ENCODE peak calls at places on chromosomes 16 and 17, in five cellular contexts. L is fibroblast of lung, D is A549, O is tibial artery, P is choroid plexus epithelial cell. Y is an unnamed sample.

GRCh38 chr17:27354491-27355081 is 60.7 kb downstream of the WSB1 start:
- DNase-seq in O (no peak), P (peak), L (no peak), D (no peak), Y (no peak)

GRCh38 chr17:75830168-75831031 is 13.8 kb downstream of the UNC13D start:
- DNase-seq in P (no peak), O (no peak), D (peak), L (no peak), Y (no peak)

GRCh38 chr17:65389956-65390355 is 171.5 kb downstream of the AXIN2 start:
- DNase-seq in O (no peak), P (peak), D (no peak), L (peak), Y (peak)

GRCh38 chr16:10951016-10951415 is 6.7 kb downstream of the CLEC16A start:
- DNase-seq in L (no peak), P (peak), D (no peak), O (no peak), Y (no peak)

GRCh38 chr17:35256629-35257028 is 13.8 kb downstream of the SLFN5 start:
- DNase-seq in O (no peak), L (no peak), D (no peak), P (no peak), Y (no peak)

GRCh38 chr17:8140413-8141029 is 11.7 kb downstream of the PER1 start:
- DNase-seq in D (no peak), O (peak), L (no peak), P (no peak), Y (no peak)

GRCh38 chr17:74833501-74834361 is 26.0 kb downstream of the GRIN2C start:
- DNase-seq in P (peak), D (no peak), L (no peak), O (peak), Y (no peak)

GRCh38 chr16:15885560-15886001 is 2.8 kb downstream of the CEP20 start:
- DNase-seq in O (no peak), D (no peak), L (peak), P (no peak), Y (no peak)

GRCh38 chr16:12345349-12345748 is 368.8 kb downstream of the SNX29 start:
- DNase-seq in L (no peak), P (no peak), D (no peak), O (no peak), Y (no peak)

GRCh38 chr17:14301761-14302401 is 1.0 kb downstream of the HS3ST3B1 start:
- DNase-seq in O (no peak), P (peak), D (no peak), L (peak), Y (no peak)

GRCh38 chr16:61014869-61015268 is 1021.4 kb downstream of the CDH8 start:
- DNase-seq in P (no peak), O (no peak), L (no peak), D (no peak), Y (no peak)

GRCh38 chr17:65557349-65558310 is 3.8 kb downstream of the AXIN2 start:
- DNase-seq in O (no peak), D (peak), P (no peak), L (no peak), Y (no peak)

GRCh38 chr17:62692721-62693431 is 65.4 kb downstream of the MRC2 start:
- DNase-seq in O (no peak), L (peak), P (peak), D (peak), Y (no peak)

GRCh38 chr16:84652565-84652964 is 4.3 kb downstream of the KLHL36 start:
- DNase-seq in P (no peak), L (no peak), D (no peak), O (no peak), Y (no peak)

GRCh38 chr17:9115446-9116265 is 94.3 kb downstream of the NTN1 start:
- DNase-seq in O (peak), D (peak), P (peak), L (peak), Y (no peak)

GRCh38 chr17:65181237-65182061 is 44.3 kb downstream of the RGS9 start:
- DNase-seq in P (no peak), L (no peak), D (no peak), O (no peak), Y (no peak)

GRCh38 chr16:88658714-88659113 is 4.2 kb downstream of the MVD start:
- DNase-seq in D (no peak), O (no peak), L (no peak), P (no peak), Y (no peak)

GRCh38 chr16:79528281-79528680 is 72.3 kb downstream of the MAF start:
- DNase-seq in L (no peak), P (no peak), D (no peak), O (no peak), Y (no peak)

GRCh38 chr16:77434365-77435239 is at the start of gene ADAMTS18:
- DNase-seq in L (no peak), P (no peak), D (no peak), O (no peak), Y (no peak)

GRCh38 chr16:19690196-19690595 is 27.8 kb downstream of the KNOP1 start:
- DNase-seq in L (no peak), D (no peak), O (peak), P (peak), Y (no peak)

GRCh38 chr16:48592839-48593429 is 17.0 kb downstream of the N4BP1 start:
- DNase-seq in O (no peak), L (no peak), P (no peak), D (no peak), Y (no peak)

GRCh38 chr17:75110307-75110937 is 653 bp downstream of the ARMC7 start:
- DNase-seq in D (no peak), O (no peak), L (no peak), P (no peak), Y (no peak)

GRCh38 chr16:4925791-4926190 is 11.2 kb downstream of the PPL start:
- DNase-seq in L (no peak), P (no peak), D (no peak), O (no peak), Y (no peak)

GRCh38 chr16:53881371-53881770 is 177.4 kb downstream of the FTO start:
- DNase-seq in D (peak), P (peak), O (no peak), L (peak), Y (no peak)

GRCh38 chr16:53882310-53882709 is 178.4 kb downstream of the FTO start:
- DNase-seq in O (no peak), L (no peak), D (no peak), P (no peak), Y (no peak)

GRCh38 chr16:53876811-53877210 is 172.9 kb downstream of the FTO start:
- DNase-seq in O (no peak), L (no peak), P (no peak), D (no peak), Y (no peak)

GRCh38 chr16:53872248-53873221 is 168.6 kb downstream of the FTO start:
- DNase-seq in P (peak), D (no peak), L (peak), O (no peak), Y (peak)

GRCh38 chr16:53878216-53878615 is 174.3 kb downstream of the FTO start:
- DNase-seq in L (no peak), D (no peak), P (peak), O (no peak), Y (no peak)
- H3K4me3 ChIP-seq in L (no peak), D (no peak), P (no peak), O (no peak), Y (no peak)

GRCh38 chr17:58081641-58082340 is 1.4 kb upstream of the DYNLL2 start:
- DNase-seq in L (no peak), P (no peak), O (no peak), D (no peak), Y (no peak)

GRCh38 chr17:58084317-58084981 is 1.2 kb downstream of the DYNLL2 start:
- DNase-seq in L (peak), D (peak), P (peak), O (peak), Y (no peak)

GRCh38 chr17:58082870-58083490 is at the start of gene DYNLL2:
- DNase-seq in L (peak), P (peak), O (peak), D (peak), Y (peak)

GRCh38 chr17:58083491-58084316 is 485 bp downstream of the DYNLL2 start:
- DNase-seq in L (peak), D (peak), O (peak), P (peak), Y (no peak)

DNA sequence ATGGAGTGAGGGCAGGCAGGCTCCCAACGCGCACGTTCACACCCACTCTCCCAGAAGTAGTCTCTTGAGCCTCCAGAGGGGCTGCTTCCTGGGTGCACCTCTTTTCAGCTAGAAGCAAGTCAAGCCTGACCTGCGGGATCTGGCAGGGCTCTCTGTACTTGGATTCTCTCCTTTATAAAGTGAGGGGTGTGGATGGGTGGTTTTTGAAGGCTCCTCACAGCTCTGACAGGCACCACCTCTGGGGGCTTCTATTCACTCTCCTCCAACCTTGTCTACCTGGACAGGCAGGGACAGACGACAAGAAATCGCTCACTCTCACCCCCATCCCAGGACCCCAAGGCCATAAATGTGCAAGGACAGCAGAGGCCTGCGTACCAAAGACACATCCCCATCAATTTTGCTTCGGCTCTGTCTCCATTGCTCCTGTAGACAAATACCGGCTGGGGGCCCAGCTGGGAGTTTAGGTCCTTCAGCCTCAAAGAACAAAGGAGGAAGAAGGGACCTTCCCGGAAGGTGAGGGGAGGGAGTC is 814 bp upstream of the DYNLL2 start:
- DNase-seq in D (no peak), P (no peak), O (no peak), L (no peak), Y (no peak)
- H3K4me3 ChIP-seq in D (peak), P (no peak), O (peak), L (peak), Y (no peak)

GRCh38 chr17:6712058-6712853 is 913 bp downstream of the SLC13A5 start:
- DNase-seq in O (no peak), D (no peak), P (peak), L (no peak), Y (no peak)

GRCh38 chr17:6712854-6713129 is 377 bp downstream of the SLC13A5 start:
- DNase-seq in L (no peak), P (no peak), D (no peak), O (no peak), Y (no peak)

GRCh38 chr17:6713130-6713917 is at the start of gene SLC13A5:
- DNase-seq in O (no peak), L (peak), D (peak), P (peak), Y (no peak)

GRCh38 chr17:6714315-6714874 is 1.2 kb upstream of the SLC13A5 start:
- DNase-seq in D (no peak), L (no peak), P (no peak), O (no peak), Y (no peak)

GRCh38 chr17:6713918-6714271 is 726 bp upstream of the SLC13A5 start:
- DNase-seq in L (no peak), D (no peak), O (no peak), P (no peak), Y (no peak)
- H3K4me3 ChIP-seq in L (no peak), D (peak), O (no peak), P (no peak), Y (no peak)

GRCh38 chr16:2966043-2966802 is 2.1 kb downstream of the KREMEN2 start:
- DNase-seq in O (no peak), D (no peak), P (no peak), L (no peak), Y (no peak)
- H3K4me3 ChIP-seq in O (peak), D (no peak), P (no peak), L (no peak), Y (no peak)

DNA sequence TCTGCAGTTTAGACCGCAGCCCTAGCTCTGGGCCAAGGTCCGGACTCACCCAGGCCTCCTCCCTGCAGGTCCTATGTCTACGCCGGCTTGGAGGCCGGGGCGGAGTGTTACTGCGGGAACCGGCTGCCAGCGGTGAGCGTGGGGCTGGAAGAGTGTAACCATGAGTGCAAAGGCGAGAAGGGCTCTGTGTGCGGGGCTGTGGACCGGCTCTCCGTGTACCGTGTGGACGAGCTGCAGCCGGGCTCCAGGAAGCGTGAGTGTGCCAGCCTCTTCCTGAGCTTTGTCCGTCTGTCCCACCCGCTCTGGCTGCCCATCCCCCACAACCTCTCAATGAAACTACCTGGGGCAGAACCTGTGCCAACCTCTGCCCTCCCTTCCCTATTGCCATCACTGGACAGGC is 20.1 kb downstream of the WSCD1 start:
- DNase-seq in D (no peak), O (no peak), L (no peak), P (no peak), Y (no peak)
- H3K4me3 ChIP-seq in D (no peak), O (no peak), L (no peak), P (no peak), Y (no peak)

GRCh38 chr17:22443061-22443460 is 750.7 kb downstream of the KCNJ18 start:
- DNase-seq in L (no peak), D (no peak), P (no peak), O (no peak), Y (no peak)
- H3K4me3 ChIP-seq in L (no peak), D (no peak), P (no peak), O (no peak), Y (no peak)

GRCh38 chr17:50499722-50500121 is 8.5 kb upstream of the MYCBPAP start:
- DNase-seq in D (no peak), L (no peak), P (no peak), O (no peak), Y (no peak)

GRCh38 chr17:50498021-50498874 is 10.0 kb upstream of the MYCBPAP start:
- DNase-seq in D (no peak), L (no peak), O (no peak), P (no peak), Y (no peak)

GRCh38 chr17:50501906-50502642 is 6.2 kb upstream of the MYCBPAP start:
- DNase-seq in L (no peak), D (no peak), P (no peak), O (no peak), Y (no peak)

GRCh38 chr17:50501054-50501453 is 7.2 kb upstream of the MYCBPAP start:
- DNase-seq in P (peak), O (peak), D (no peak), L (peak), Y (no peak)

DNA sequence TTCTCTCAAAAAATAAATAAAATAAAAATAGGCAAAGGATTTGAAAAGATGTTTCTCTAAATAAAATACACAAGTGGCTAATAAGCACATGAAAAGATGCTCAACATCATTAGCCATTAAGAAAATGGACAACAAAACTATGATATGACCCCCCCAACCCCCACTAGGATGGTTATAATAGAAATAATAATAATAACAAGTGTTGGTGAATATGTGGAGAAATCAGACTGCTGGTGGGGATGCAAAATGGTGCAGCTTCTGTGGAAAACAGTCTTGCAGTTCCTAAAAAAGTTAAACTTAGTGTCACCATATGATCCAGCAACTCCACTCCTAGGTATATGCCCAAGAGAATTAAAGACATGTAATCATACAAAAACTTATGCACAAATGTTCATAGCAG is 9.0 kb upstream of the MYCBPAP start:
- DNase-seq in D (no peak), L (no peak), P (no peak), O (no peak), Y (no peak)
- H3K4me3 ChIP-seq in D (no peak), L (no peak), P (no peak), O (no peak), Y (no peak)

Y was measured in BJ.